ENCODE peak calls at places on chromosomes 4 and X, in ten cellular contexts. E is A549, Z is AG09309, J is fibroblast of mammary gland, T is DND-41, B is GM23338, F is GM06990, G is psoas muscle, X is hepatocyte, S is HepG2. K is an unnamed sample.

GRCh38 chrX:138858946-138859345 is 147.4 kb upstream of the FGF13 start:
- DNase-seq in E (no peak), Z (no peak), J (no peak), T (no peak), B (no peak), F (no peak), G (no peak), X (no peak), S (no peak), K (no peak)

GRCh38 chrX:134171661-134172587 is 65.1 kb upstream of the CCDC160 start:
- DNase-seq in E (no peak), Z (no peak), J (no peak), T (peak), B (peak), F (no peak), G (peak), X (peak), S (no peak), K (no peak)

GRCh38 chr4:139890810-139891209 is 225.2 kb downstream of the MGST2 start:
- DNase-seq in E (no peak), Z (peak), J (peak), T (no peak), B (no peak), F (no peak), G (no peak), X (no peak), S (no peak), K (no peak)

GRCh38 chrX:151765026-151765425 is 30.5 kb downstream of the CNGA2 start:
- DNase-seq in E (no peak), Z (no peak), J (no peak), T (no peak), B (no peak), F (no peak), G (no peak), X (no peak), S (no peak), K (no peak)

GRCh38 chr4:144962300-144962699 is 135.7 kb downstream of the ANAPC10 start:
- DNase-seq in E (no peak), Z (no peak), J (no peak), T (no peak), B (peak), F (no peak), G (no peak), X (no peak), S (no peak), K (no peak)

GRCh38 chrX:104254442-104255115 is at the start of gene ESX1:
- DNase-seq in E (peak), Z (no peak), J (peak), T (no peak), B (peak), F (peak), G (no peak), X (no peak), S (no peak), K (no peak)

GRCh38 chr4:26763649-26764048 is 97.0 kb upstream of the STIM2 start:
- DNase-seq in E (no peak), Z (no peak), J (no peak), T (no peak), B (no peak), F (no peak), G (no peak), X (no peak), S (no peak), K (no peak)

GRCh38 chrX:123906557-123907316 is 46.9 kb downstream of the XIAP start:
- DNase-seq in E (no peak), Z (no peak), J (no peak), T (no peak), B (no peak), F (no peak), G (no peak), X (peak), S (no peak), K (peak)

GRCh38 chrX:155857561-155857960 is 23.6 kb upstream of the VAMP7 start:
- DNase-seq in E (peak), Z (no peak), J (peak), T (no peak), B (peak), F (no peak), G (no peak), X (no peak), S (no peak), K (no peak)

GRCh38 chr4:3385719-3386440 is 55.9 kb upstream of the HGFAC start:
- DNase-seq in E (no peak), Z (no peak), J (no peak), T (no peak), B (no peak), F (no peak), G (no peak), X (no peak), S (no peak), K (no peak)

GRCh38 chr4:184826315-184827266 is 823 bp upstream of the ACSL1 start:
- DNase-seq in E (no peak), Z (no peak), J (no peak), T (peak), B (peak), F (peak), G (peak), X (no peak), S (no peak), K (no peak)

GRCh38 chrX:71199252-71199651 is 23.8 kb upstream of the GJB1 start:
- DNase-seq in E (no peak), Z (no peak), J (no peak), T (no peak), B (no peak), F (no peak), G (no peak), X (no peak), S (no peak), K (no peak)

GRCh38 chrX:153961292-153961691 is 10.3 kb downstream of the HCFC1 start:
- DNase-seq in E (no peak), Z (no peak), J (no peak), T (no peak), B (no peak), F (no peak), G (no peak), X (no peak), S (no peak), K (no peak)

GRCh38 chr4:152673489-152673888 is 6.3 kb downstream of the TMEM154 start:
- DNase-seq in E (no peak), Z (no peak), J (no peak), T (no peak), B (no peak), F (no peak), G (no peak), X (no peak), S (no peak), K (no peak)

GRCh38 chr4:158671915-158672806 is at the start of gene ETFDH:
- DNase-seq in E (peak), Z (peak), J (peak), T (peak), B (peak), F (peak), G (peak), X (peak), S (peak), K (peak)

GRCh38 chr4:120049732-120050494 is 16.7 kb downstream of the MAD2L1 start:
- DNase-seq in E (peak), Z (peak), J (peak), T (peak), B (peak), F (peak), G (peak), X (peak), S (peak), K (peak)

GRCh38 chr4:14110407-14110806 is 482.9 kb upstream of the BOD1L1 start:
- DNase-seq in E (peak), Z (peak), J (peak), T (no peak), B (no peak), F (no peak), G (no peak), X (no peak), S (no peak), K (no peak)

GRCh38 chr4:179626687-179627086 is 2184.4 kb upstream of the AGA start:
- DNase-seq in E (peak), Z (no peak), J (no peak), T (no peak), B (peak), F (no peak), G (no peak), X (no peak), S (peak), K (no peak)

GRCh38 chr4:112898357-112899141 is 150.9 kb upstream of the ANK2 start:
- DNase-seq in E (no peak), Z (no peak), J (no peak), T (no peak), B (peak), F (no peak), G (no peak), X (no peak), S (peak), K (no peak)

GRCh38 chr4:118967393-118967792 is 78.7 kb downstream of the SYNPO2 start:
- DNase-seq in E (no peak), Z (no peak), J (peak), T (no peak), B (no peak), F (peak), G (no peak), X (no peak), S (no peak), K (no peak)

GRCh38 chr4:3729885-3730226 is 36.3 kb upstream of the ADRA2C start:
- DNase-seq in E (no peak), Z (no peak), J (no peak), T (no peak), B (peak), F (no peak), G (no peak), X (no peak), S (no peak), K (no peak)

GRCh38 chr4:183838987-183839712 is 66.0 kb upstream of the STOX2 start:
- DNase-seq in E (peak), Z (no peak), J (peak), T (no peak), B (peak), F (no peak), G (no peak), X (peak), S (no peak), K (no peak)

GRCh38 chrX:69504626-69505612 is 793 bp downstream of the NALF2 start:
- DNase-seq in E (no peak), Z (no peak), J (no peak), T (no peak), B (peak), F (no peak), G (no peak), X (peak), S (no peak), K (no peak)

GRCh38 chrX:155028192-155028591 is 1.5 kb downstream of the FUNDC2 start:
- DNase-seq in E (peak), Z (no peak), J (no peak), T (no peak), B (no peak), F (no peak), G (no peak), X (no peak), S (no peak), K (peak)

GRCh38 chr4:147737623-147738022 is 5.7 kb downstream of the ARHGAP10 start:
- DNase-seq in E (no peak), Z (no peak), J (no peak), T (no peak), B (peak), F (no peak), G (no peak), X (no peak), S (no peak), K (no peak)

GRCh38 chr4:150310159-150310895 is 232.1 kb downstream of the DCLK2 start:
- DNase-seq in E (no peak), Z (no peak), J (peak), T (no peak), B (no peak), F (no peak), G (no peak), X (no peak), S (no peak), K (no peak)

GRCh38 chr4:37317104-37317643 is 72.6 kb downstream of the NWD2 start:
- DNase-seq in E (no peak), Z (no peak), J (no peak), T (no peak), B (peak), F (no peak), G (no peak), X (no peak), S (no peak), K (no peak)

GRCh38 chr4:40164459-40164858 is 32.4 kb upstream of the RHOH start:
- DNase-seq in E (no peak), Z (no peak), J (no peak), T (no peak), B (no peak), F (no peak), G (no peak), X (no peak), S (no peak), K (no peak)

GRCh38 chr4:81221303-81222081 is 6.5 kb upstream of the PRKG2 start:
- DNase-seq in E (no peak), Z (no peak), J (no peak), T (no peak), B (peak), F (no peak), G (no peak), X (no peak), S (no peak), K (no peak)

GRCh38 chr4:55214172-55214571 is 88.8 kb upstream of the KDR start:
- DNase-seq in E (no peak), Z (no peak), J (no peak), T (no peak), B (no peak), F (no peak), G (no peak), X (no peak), S (no peak), K (no peak)

GRCh38 chr4:108317377-108317776 is 148.6 kb upstream of the LEF1 start:
- DNase-seq in E (no peak), Z (no peak), J (no peak), T (no peak), B (no peak), F (no peak), G (no peak), X (no peak), S (no peak), K (no peak)
- TF ChIP-seq CTCF in E (no peak), Z (no peak), J (no peak), T (no peak), B (no peak), F (no peak), G (no peak), X (no peak), S (no peak), K (no peak)

GRCh38 chr4:7793186-7793585 is 146.5 kb downstream of the AFAP1 start:
- DNase-seq in E (no peak), Z (no peak), J (no peak), T (no peak), B (no peak), F (no peak), G (no peak), X (no peak), S (no peak), K (no peak)
- H3K4me3 ChIP-seq in E (no peak), Z (no peak), J (no peak), T (no peak), B (no peak), F (no peak), G (no peak), X (no peak), S (no peak), K (no peak)

GRCh38 chrX:101803451-101803850 is 128.4 kb downstream of the ZMAT1 start:
- DNase-seq in E (peak), Z (no peak), J (peak), T (no peak), B (peak), F (no peak), G (no peak), X (peak), S (no peak), K (no peak)
- TF ChIP-seq CTCF in E (peak), Z (peak), J (peak), T (peak), B (peak), F (peak), G (peak), X (peak), S (no peak), K (peak)

DNA sequence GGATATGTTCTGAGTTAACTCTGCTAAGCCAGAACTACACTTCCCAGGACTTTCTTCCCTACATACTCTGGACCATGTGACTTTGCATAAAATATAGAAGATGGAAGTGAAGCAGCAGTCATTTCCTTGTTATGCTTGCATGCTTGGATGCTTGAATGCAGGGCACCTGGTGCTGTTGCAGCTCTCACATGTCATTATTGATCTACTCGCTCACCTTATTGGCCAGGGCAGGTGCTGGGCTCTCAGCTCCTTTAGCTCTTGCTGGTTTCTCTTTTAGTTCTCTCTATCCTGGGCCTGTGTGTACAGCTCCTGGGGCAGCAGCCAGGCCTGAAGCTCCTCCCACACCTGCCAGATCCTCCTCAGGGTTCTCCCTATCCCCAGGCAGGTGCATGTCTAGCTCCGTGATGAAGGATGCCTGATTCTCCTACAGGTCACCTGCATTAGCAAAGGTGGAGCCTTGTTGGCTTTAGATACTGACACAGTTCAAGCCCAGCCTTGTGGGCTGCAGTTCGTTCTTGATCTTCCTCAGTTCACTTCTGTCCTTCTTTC is 53.3 kb downstream of the MED28 start:
- DNase-seq in E (no peak), Z (no peak), J (no peak), T (no peak), B (no peak), F (no peak), G (no peak), X (no peak), S (no peak), K (no peak)
- H3K4me3 ChIP-seq in E (no peak), Z (no peak), J (no peak), T (no peak), B (no peak), F (no peak), G (no peak), X (no peak), S (no peak), K (no peak)

GRCh38 chr4:77776182-77777134 is 42.7 kb downstream of the CNOT6L start:
- DNase-seq in E (no peak), Z (no peak), J (no peak), T (no peak), B (no peak), F (no peak), G (no peak), X (no peak), S (no peak), K (no peak)
- TF ChIP-seq CTCF in E (no peak), Z (no peak), J (no peak), T (no peak), B (no peak), F (no peak), G (no peak), X (no peak), S (no peak), K (no peak)

GRCh38 chr4:155208258-155209054 is at the start of gene NPY2R:
- DNase-seq in E (peak), Z (no peak), J (peak), T (no peak), B (peak), F (peak), G (no peak), X (peak), S (no peak), K (no peak)
- H3K4me3 ChIP-seq in E (peak), Z (no peak), J (peak), T (no peak), B (peak), F (no peak), G (no peak), X (peak), S (no peak), K (no peak)

DNA sequence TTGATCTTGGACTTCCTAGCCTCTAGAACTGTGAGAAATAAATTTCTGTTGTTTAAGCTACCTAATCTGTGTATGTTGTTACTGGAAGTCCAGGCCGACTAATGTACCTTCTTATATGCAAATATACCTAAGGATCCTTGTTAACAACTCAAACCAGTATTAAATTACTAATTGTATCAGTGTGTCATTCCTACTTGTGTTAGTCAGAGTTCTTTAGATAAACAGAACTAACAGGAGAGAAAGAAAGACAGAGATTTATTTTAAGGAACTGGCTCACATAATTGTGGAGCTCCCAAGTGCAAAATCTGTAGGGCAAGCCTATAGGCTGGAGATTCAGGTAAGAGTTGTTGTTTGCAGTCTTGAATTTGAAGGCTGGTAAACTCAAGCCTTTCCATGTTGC is 120.0 kb downstream of the ADGRL3 start:
- DNase-seq in E (no peak), Z (no peak), J (no peak), T (no peak), B (no peak), F (no peak), G (no peak), X (no peak), S (no peak), K (no peak)
- TF ChIP-seq CTCF in E (no peak), Z (no peak), J (no peak), T (no peak), B (no peak), F (no peak), G (no peak), X (no peak), S (no peak), K (no peak)

DNA sequence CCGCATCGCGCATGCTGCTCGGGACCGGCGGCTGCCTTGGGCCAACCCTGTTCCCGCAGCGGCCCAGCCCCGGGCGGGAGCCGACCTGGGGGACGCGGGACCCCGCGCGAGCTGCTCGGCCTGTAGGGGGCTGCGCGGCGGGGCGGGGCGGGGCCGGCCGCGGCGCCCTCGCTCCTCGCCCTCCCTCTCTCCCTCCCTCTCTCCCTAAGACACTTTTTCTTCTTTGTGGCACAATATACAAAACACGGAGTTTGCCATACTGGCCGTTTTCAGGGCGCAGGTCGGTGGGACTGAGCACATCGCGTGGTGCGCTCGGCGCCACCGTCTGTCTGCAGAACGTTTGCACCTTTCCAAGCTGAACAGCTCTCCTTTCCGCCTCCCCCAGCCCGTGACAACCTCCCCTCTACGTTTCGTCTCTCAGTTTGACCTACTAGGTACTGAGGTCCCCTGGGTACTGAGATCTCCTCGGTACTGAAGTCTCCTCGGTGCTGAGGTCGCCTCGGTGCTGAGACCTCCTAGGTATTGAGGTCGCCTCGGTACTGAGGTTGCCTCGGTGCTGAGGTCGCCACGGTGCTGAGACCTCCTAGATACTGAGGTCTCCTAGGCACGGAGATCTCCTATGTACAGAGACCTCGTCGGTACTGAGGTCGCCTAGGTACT is 261.1 kb upstream of the PLCXD1 start:
- DNase-seq in E (no peak), Z (no peak), J (no peak), T (no peak), B (peak), F (no peak), G (no peak), X (peak), S (peak), K (no peak)
- H3K4me3 ChIP-seq in E (no peak), Z (peak), J (no peak), T (no peak), B (peak), F (no peak), G (peak), X (no peak), S (peak), K (peak)

DNA sequence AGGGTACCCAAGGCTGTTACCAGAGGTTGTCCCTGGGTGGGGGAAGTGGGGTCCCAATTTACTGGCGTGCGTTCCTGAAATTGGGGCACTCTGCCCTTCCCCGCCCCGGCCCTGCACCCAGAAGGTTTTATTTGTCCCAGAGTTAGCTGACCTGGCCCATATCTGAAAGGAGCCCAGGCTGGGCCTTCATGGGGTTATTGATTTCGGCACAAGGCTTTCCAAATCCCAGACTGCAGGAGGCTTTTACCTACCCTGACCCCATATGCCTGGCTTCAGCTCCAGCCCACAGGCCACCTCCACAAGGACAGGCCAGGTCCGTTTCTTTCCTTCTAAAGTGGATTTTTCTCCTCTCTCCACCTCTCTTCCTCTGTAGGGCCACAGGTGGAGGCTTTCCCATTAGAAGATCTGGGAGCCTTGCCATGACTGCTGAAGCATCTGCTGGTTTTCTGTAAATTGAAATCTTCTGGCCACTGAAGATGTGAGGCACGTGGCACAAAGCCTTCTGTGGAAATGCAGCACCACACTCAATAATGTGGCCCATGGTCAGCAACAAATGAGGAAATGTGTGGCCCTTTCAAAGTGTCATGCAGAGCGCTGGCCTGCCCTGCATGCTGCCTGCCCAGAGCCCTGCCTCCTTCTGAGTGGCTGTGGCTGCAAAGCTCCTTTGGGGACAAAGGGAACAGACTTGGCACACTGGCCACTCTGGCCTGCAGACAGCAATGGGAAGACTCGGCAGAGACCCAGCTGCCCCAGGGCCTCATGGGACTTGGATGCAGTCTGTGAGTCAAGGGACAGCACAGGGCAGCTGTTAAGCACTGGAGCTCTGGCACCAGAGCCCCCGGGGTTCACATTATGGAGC is 43.1 kb upstream of the MTM1 start:
- DNase-seq in E (no peak), Z (no peak), J (no peak), T (no peak), B (no peak), F (no peak), G (no peak), X (no peak), S (no peak), K (no peak)
- TF ChIP-seq CTCF in E (no peak), Z (no peak), J (no peak), T (no peak), B (no peak), F (no peak), G (no peak), X (no peak), S (no peak), K (no peak)